ENCODE peak calls at places on chromosomes 2 and 18, in six cellular contexts. J is fibroblast of the aortic adventitia, U is NCI-H1417, T is GM12865, W is AML-193, Q is NCI-H146. O is an unnamed sample.

GRCh38 chr2:9634121-9634520 is 3.3 kb upstream of the YWHAQ start:
- DNase-seq in J (no peak), U (no peak), T (no peak), W (no peak), Q (no peak), O (no peak)

GRCh38 chr18:11987527-11987926 is 6.2 kb downstream of the IMPA2 start:
- DNase-seq in J (peak), U (no peak), T (no peak), W (peak), Q (no peak), O (no peak)

GRCh38 chr2:11480406-11480805 is 14.4 kb upstream of the E2F6 start:
- DNase-seq in J (no peak), U (no peak), T (no peak), W (no peak), Q (no peak), O (no peak)

GRCh38 chr2:27622921-27623384 is 5.9 kb downstream of the CCDC121 start:
- DNase-seq in J (peak), U (no peak), T (no peak), W (no peak), Q (no peak), O (peak)

GRCh38 chr2:75561566-75562512 is 1.1 kb upstream of the EVA1A start:
- DNase-seq in J (no peak), U (no peak), T (no peak), W (no peak), Q (peak), O (no peak)

GRCh38 chr2:151405376-151405775 is 4.3 kb upstream of the RIF1 start:
- DNase-seq in J (no peak), U (no peak), T (no peak), W (no peak), Q (no peak), O (no peak)

GRCh38 chr2:221254281-221254680 is 317.8 kb downstream of the EPHA4 start:
- DNase-seq in J (no peak), U (no peak), T (no peak), W (no peak), Q (no peak), O (no peak)

GRCh38 chr2:64404743-64405142 is 49.2 kb upstream of the LGALSL start:
- DNase-seq in J (peak), U (no peak), T (no peak), W (no peak), Q (no peak), O (no peak)

GRCh38 chr18:41875094-41875780 is 79.8 kb upstream of the PIK3C3 start:
- DNase-seq in J (peak), U (no peak), T (no peak), W (no peak), Q (no peak), O (no peak)

GRCh38 chr2:80326214-80326613 is 21.7 kb upstream of the LRRTM1 start:
- DNase-seq in J (peak), U (no peak), T (peak), W (peak), Q (no peak), O (no peak)

GRCh38 chr18:36786686-36787085 is 42.1 kb downstream of the TPGS2 start:
- DNase-seq in J (peak), U (no peak), T (no peak), W (no peak), Q (no peak), O (peak)

O was measured in endothelial cell of umbilical vein.